ENCODE peak calls at places on chromosomes 1 and 21, in eight cellular contexts. X is NCI-H1694 treated with DMSO at 0.1 percent for 48 hours; K is erythroblast; F is stimulated activated CD4-positive, alpha-beta T cell treated with anti-CD3 and anti-CD28 coated beads, Interleukin-4, amount 100 ng/mL, for 24 hours; Z is GM23248; A is NCI-H187 treated with DMSO at 0.1 percent for 48 hours; Q is iris pigment epithelial cell; P is endodermal cell. L is an unnamed sample.

GRCh38 chr1:197911172-197911856 is 5.9 kb upstream of the LHX9 start:
- DNase-seq in F (peak), A (no peak), Q (no peak), K (no peak), P (peak), Z (peak), X (peak), L (no peak)

GRCh38 chr1:58727363-58727762 is 27.5 kb upstream of the MYSM1 start:
- DNase-seq in Q (peak), X (peak), P (no peak), A (no peak), F (no peak), K (no peak), Z (peak), L (peak)

GRCh38 chr1:97006044-97006676 is 284.6 kb downstream of the PTBP2 start:
- DNase-seq in K (no peak), Q (peak), Z (peak), P (no peak), X (no peak), F (no peak), A (no peak), L (peak)

GRCh38 chr1:111197598-111198289 is 2.7 kb downstream of the DENND2D start:
- DNase-seq in K (peak), A (no peak), X (no peak), Z (peak), Q (peak), P (peak), F (peak), L (peak)

GRCh38 chr1:75328691-75329090 is 194.5 kb downstream of the LHX8 start:
- DNase-seq in A (no peak), P (no peak), K (no peak), X (no peak), F (no peak), Q (no peak), Z (no peak), L (no peak)

GRCh38 chr1:205951746-205952145 is 8.5 kb upstream of the SLC26A9 start:
- DNase-seq in K (no peak), P (no peak), X (no peak), A (no peak), Q (no peak), Z (no peak), F (no peak), L (no peak)

GRCh38 chr1:231931846-231932454 is 305.4 kb downstream of the DISC1 start:
- DNase-seq in A (no peak), Z (no peak), F (peak), P (peak), K (peak), X (peak), Q (no peak), L (no peak)

GRCh38 chr1:172399369-172400072 is 21.0 kb upstream of the C1orf105 start:
- DNase-seq in A (no peak), X (peak), Q (peak), F (peak), Z (peak), K (peak), P (peak), L (peak)

GRCh38 chr1:184622136-184622823 is 132.4 kb downstream of the EDEM3 start:
- DNase-seq in Q (peak), Z (peak), K (no peak), X (no peak), F (no peak), A (no peak), P (no peak), L (peak)

GRCh38 chr21:35138665-35139381 is 89.7 kb upstream of the RUNX1 start:
- DNase-seq in P (no peak), X (no peak), F (peak), A (no peak), Z (peak), Q (peak), K (no peak), L (peak)

GRCh38 chr1:221162352-221162751 is 283.1 kb downstream of the HLX start:
- DNase-seq in X (no peak), F (no peak), K (no peak), Z (no peak), A (no peak), Q (no peak), P (no peak), L (peak)

GRCh38 chr1:109610609-109611307 is 8.7 kb downstream of the GNAT2 start:
- DNase-seq in P (peak), F (no peak), Z (peak), Q (peak), A (no peak), K (no peak), X (no peak), L (no peak)

GRCh38 chr1:227043755-227044154 is 103.7 kb downstream of the COQ8A start:
- DNase-seq in F (no peak), P (no peak), A (no peak), Z (peak), X (no peak), Q (peak), K (peak), L (peak)

GRCh38 chr1:157141212-157141855 is 3.1 kb upstream of the ETV3 start:
- DNase-seq in K (no peak), X (no peak), F (no peak), Z (no peak), P (no peak), Q (no peak), A (no peak), L (no peak)

GRCh38 chr1:212229654-212230053 is 55.6 kb upstream of the PPP2R5A start:
- DNase-seq in A (no peak), F (no peak), Z (peak), X (no peak), K (no peak), P (no peak), Q (peak), L (peak)

GRCh38 chr1:225709101-225709500 is 56.2 kb upstream of the ENAH start:
- DNase-seq in P (peak), X (no peak), Z (no peak), K (no peak), F (no peak), Q (no peak), A (no peak), L (no peak)

GRCh38 chr1:36172983-36173382 is 17.0 kb downstream of the MAP7D1 start:
- DNase-seq in X (no peak), F (no peak), K (no peak), P (no peak), Z (peak), Q (peak), A (no peak), L (peak)

GRCh38 chr1:117565745-117566455 is 39.9 kb upstream of the TENT5C start:
- DNase-seq in Z (no peak), F (no peak), K (no peak), A (no peak), P (no peak), X (no peak), Q (no peak), L (no peak)

GRCh38 chr1:152582647-152583046 is 2.3 kb upstream of the LCE3D start:
- DNase-seq in X (no peak), P (no peak), F (no peak), Q (no peak), Z (peak), K (no peak), A (no peak), L (peak)

L was measured in RPMI7951.